ENCODE peak calls at places on chromosomes 5 and 9, in eight cellular contexts. One of them, this sample, is unnamed.
A peak's percentile ranks its signal among the peaks of the same experiment; 100 is the strongest.

GRCh38 chr5:9108156-9108555 is 437.7 kb downstream of the SEMA5A start:
- DNase-seq in tibial nerve: no peak
- DNase-seq in fibroblast of lung: peak; percentile 56
- DNase-seq in breast epithelium: no peak
- DNase-seq in sigmoid colon: no peak
- DNase-seq in body of pancreas: no peak
- DNase-seq in stomach: no peak
- DNase-seq in PC-9: no peak
- DNase-seq in this sample: no peak

GRCh38 chr9:96122756-96123155 is 179.2 kb downstream of the HSD17B3 start:
- DNase-seq in breast epithelium: no peak
- DNase-seq in sigmoid colon: no peak
- DNase-seq in body of pancreas: no peak
- DNase-seq in tibial nerve: no peak
- DNase-seq in fibroblast of lung: peak; percentile 88
- DNase-seq in stomach: no peak
- DNase-seq in PC-9: no peak
- DNase-seq in this sample: no peak

GRCh38 chr5:96905864-96906263 is 29.6 kb downstream of the ERAP2 start:
- DNase-seq in PC-9: no peak
- DNase-seq in stomach: no peak
- DNase-seq in tibial nerve: no peak
- DNase-seq in fibroblast of lung: no peak
- DNase-seq in body of pancreas: no peak
- DNase-seq in sigmoid colon: no peak
- DNase-seq in breast epithelium: no peak
- DNase-seq in this sample: no peak

GRCh38 chr9:3874472-3875370 is 348.9 kb upstream of the RFX3 start:
- DNase-seq in stomach: no peak
- DNase-seq in fibroblast of lung: no peak
- DNase-seq in body of pancreas: no peak
- DNase-seq in tibial nerve: no peak
- DNase-seq in PC-9: no peak
- DNase-seq in sigmoid colon: no peak
- DNase-seq in breast epithelium: no peak
- DNase-seq in this sample: no peak

GRCh38 chr5:124860271-124860670 is 113.8 kb upstream of the ZNF608 start:
- DNase-seq in tibial nerve: no peak
- DNase-seq in PC-9: no peak
- DNase-seq in body of pancreas: no peak
- DNase-seq in fibroblast of lung: no peak
- DNase-seq in breast epithelium: no peak
- DNase-seq in stomach: no peak
- DNase-seq in sigmoid colon: no peak
- DNase-seq in this sample: no peak

GRCh38 chr5:68433921-68434879 is 218.6 kb downstream of the PIK3R1 start:
- DNase-seq in fibroblast of lung: peak; percentile 84
- DNase-seq in body of pancreas: peak; percentile 84
- DNase-seq in tibial nerve: peak; percentile 47
- DNase-seq in sigmoid colon: peak; percentile 85
- DNase-seq in stomach: peak; percentile 85
- DNase-seq in PC-9: peak; percentile 96
- DNase-seq in breast epithelium: peak; percentile 97
- DNase-seq in this sample: peak; percentile 61

GRCh38 chr9:81028504-81028903 is 660.8 kb downstream of the TLE1 start:
- DNase-seq in fibroblast of lung: peak; percentile 87
- DNase-seq in stomach: no peak
- DNase-seq in PC-9: peak; percentile 31
- DNase-seq in sigmoid colon: no peak
- DNase-seq in tibial nerve: peak; percentile 9
- DNase-seq in body of pancreas: no peak
- DNase-seq in breast epithelium: no peak
- DNase-seq in this sample: no peak

GRCh38 chr5:115384587-115385375 is 88.3 kb upstream of the CCDC112 start:
- DNase-seq in fibroblast of lung: no peak
- DNase-seq in stomach: no peak
- DNase-seq in body of pancreas: no peak
- DNase-seq in breast epithelium: no peak
- DNase-seq in PC-9: no peak
- DNase-seq in tibial nerve: no peak
- DNase-seq in sigmoid colon: no peak
- DNase-seq in this sample: no peak

GRCh38 chr9:130300739-130301138 is 35.2 kb downstream of the HMCN2 start:
- DNase-seq in fibroblast of lung: no peak
- DNase-seq in sigmoid colon: no peak
- DNase-seq in stomach: no peak
- DNase-seq in PC-9: no peak
- DNase-seq in body of pancreas: no peak
- DNase-seq in tibial nerve: no peak
- DNase-seq in breast epithelium: no peak
- DNase-seq in this sample: no peak

GRCh38 chr9:134517069-134517680 is 124.4 kb upstream of the COL5A1 start:
- DNase-seq in tibial nerve: no peak
- DNase-seq in sigmoid colon: no peak
- DNase-seq in body of pancreas: no peak
- DNase-seq in PC-9: no peak
- DNase-seq in fibroblast of lung: no peak
- DNase-seq in stomach: peak; percentile 15
- DNase-seq in breast epithelium: no peak
- DNase-seq in this sample: no peak

GRCh38 chr9:127915801-127916664 is 808 bp downstream of the ST6GALNAC4 start:
- DNase-seq in sigmoid colon: no peak
- DNase-seq in tibial nerve: no peak
- DNase-seq in breast epithelium: no peak
- DNase-seq in fibroblast of lung: no peak
- DNase-seq in stomach: no peak
- DNase-seq in PC-9: no peak
- DNase-seq in body of pancreas: peak; percentile 72
- DNase-seq in this sample: no peak

GRCh38 chr5:137870647-137871339 is 3.1 kb downstream of the MYOT start:
- DNase-seq in breast epithelium: no peak
- DNase-seq in PC-9: no peak
- DNase-seq in fibroblast of lung: no peak
- DNase-seq in stomach: no peak
- DNase-seq in sigmoid colon: no peak
- DNase-seq in tibial nerve: no peak
- DNase-seq in body of pancreas: no peak
- DNase-seq in this sample: no peak

GRCh38 chr5:73596705-73597328 is 29.2 kb upstream of the ARHGEF28 start:
- DNase-seq in PC-9: no peak
- DNase-seq in sigmoid colon: no peak
- DNase-seq in stomach: no peak
- DNase-seq in breast epithelium: no peak
- DNase-seq in body of pancreas: peak; percentile 55
- DNase-seq in tibial nerve: peak; percentile 31
- DNase-seq in fibroblast of lung: peak; percentile 45
- DNase-seq in this sample: no peak
- H3K36me3 ChIP-seq in PC-9: no peaks in the 10 kb centered on the region
- H3K36me3 ChIP-seq in sigmoid colon: no peaks in the 10 kb centered on the region
- H3K36me3 ChIP-seq in stomach: no peaks in the 10 kb centered on the region
- H3K36me3 ChIP-seq in breast epithelium: no peaks in the 10 kb centered on the region
- H3K36me3 ChIP-seq in body of pancreas: no peaks in the 10 kb centered on the region
- H3K36me3 ChIP-seq in tibial nerve: no peaks in the 10 kb centered on the region
- H3K36me3 ChIP-seq in fibroblast of lung: no peaks in the 10 kb centered on the region
- H3K36me3 ChIP-seq in this sample: no peaks in the 10 kb centered on the region

GRCh38 chr9:109868222-109868621 is 88.2 kb downstream of the PALM2AKAP2 start:
- DNase-seq in fibroblast of lung: peak; percentile 27
- DNase-seq in breast epithelium: no peak
- DNase-seq in stomach: no peak
- DNase-seq in body of pancreas: no peak
- DNase-seq in PC-9: no peak
- DNase-seq in sigmoid colon: no peak
- DNase-seq in tibial nerve: no peak
- DNase-seq in this sample: no peak
- H3K4me3 ChIP-seq in fibroblast of lung: no peak overlapping the region
- H3K4me3 ChIP-seq in breast epithelium: no peak overlapping the region
- H3K4me3 ChIP-seq in stomach: no peak overlapping the region
- H3K4me3 ChIP-seq in body of pancreas: no peak overlapping the region
- H3K4me3 ChIP-seq in PC-9: no peak overlapping the region
- H3K4me3 ChIP-seq in sigmoid colon: no peak overlapping the region
- H3K4me3 ChIP-seq in tibial nerve: no peak overlapping the region
- H3K4me3 ChIP-seq in this sample: no peak overlapping the region

DNA sequence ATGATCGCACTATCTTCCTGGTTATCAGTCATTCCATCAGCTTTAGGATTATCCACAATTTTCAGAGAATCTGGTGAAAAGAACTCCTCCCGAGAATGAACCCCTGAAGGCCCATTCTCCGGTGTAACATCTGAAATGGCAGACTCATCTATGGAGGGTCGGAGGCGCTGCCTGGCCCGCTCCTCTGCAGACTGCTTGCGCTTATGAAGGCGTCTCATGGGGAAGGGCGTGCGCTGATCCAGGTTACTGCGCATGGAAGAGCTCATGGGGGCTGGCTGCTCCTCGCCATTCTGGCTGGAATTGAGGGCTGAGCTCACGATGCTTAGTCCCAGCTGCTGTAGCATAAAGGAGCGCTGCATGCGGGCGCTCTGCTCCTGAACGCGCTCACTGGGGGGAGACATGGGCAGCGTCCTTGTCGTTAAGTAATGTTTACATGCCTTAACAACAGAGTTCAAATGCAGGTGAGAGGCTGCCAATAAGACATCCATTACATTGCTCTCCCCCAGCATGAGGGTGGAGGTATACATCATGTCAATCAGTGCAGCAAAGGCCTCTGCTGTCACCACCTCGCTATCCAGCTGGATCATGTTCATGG is 19.4 kb downstream of the GRHPR start:
- DNase-seq in PC-9: no peak
- DNase-seq in breast epithelium: no peak
- DNase-seq in body of pancreas: no peak
- DNase-seq in fibroblast of lung: no peak
- DNase-seq in sigmoid colon: no peak
- DNase-seq in tibial nerve: no peak
- DNase-seq in stomach: no peak
- DNase-seq in this sample: no peak
- H3K36me3 ChIP-seq in PC-9: no peaks in the 10 kb centered on the region
- H3K36me3 ChIP-seq in breast epithelium: peaks cover 8% of the 10 kb centered on the region
- H3K36me3 ChIP-seq in body of pancreas: peaks cover 6% of the 10 kb centered on the region
- H3K36me3 ChIP-seq in fibroblast of lung: peaks cover 22% of the 10 kb centered on the region
- H3K36me3 ChIP-seq in sigmoid colon: peaks cover 17% of the 10 kb centered on the region
- H3K36me3 ChIP-seq in tibial nerve: peaks cover 13% of the 10 kb centered on the region
- H3K36me3 ChIP-seq in stomach: peaks cover 66% of the 10 kb centered on the region
- H3K36me3 ChIP-seq in this sample: peaks cover 84% of the 10 kb centered on the region

DNA sequence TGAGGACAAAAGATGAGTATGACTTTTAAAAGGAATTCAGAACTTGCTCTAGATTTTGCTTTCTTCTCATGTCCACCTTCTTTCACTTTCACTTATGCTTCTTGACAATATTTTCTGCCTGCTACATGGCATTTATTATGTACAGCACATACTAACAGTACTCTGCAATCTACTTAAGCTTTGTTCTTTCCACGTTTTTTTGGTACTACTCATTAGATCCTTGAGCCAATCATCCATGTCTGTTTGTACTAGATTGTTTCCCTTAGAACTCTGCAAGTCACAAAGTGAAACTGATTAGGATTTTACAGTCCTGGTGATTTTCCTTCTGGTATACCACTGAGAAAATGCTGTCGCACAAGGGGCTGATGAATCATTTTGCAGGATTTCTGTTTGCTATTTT is 78.3 kb downstream of the PARP8 start:
- DNase-seq in stomach: no peak
- DNase-seq in fibroblast of lung: peak; percentile 71
- DNase-seq in PC-9: no peak
- DNase-seq in tibial nerve: no peak
- DNase-seq in breast epithelium: no peak
- DNase-seq in sigmoid colon: no peak
- DNase-seq in body of pancreas: no peak
- DNase-seq in this sample: no peak
- H3K4me3 ChIP-seq in stomach: peak overlapping the region; percentile 27
- H3K4me3 ChIP-seq in fibroblast of lung: peak overlapping the region; percentile 39
- H3K4me3 ChIP-seq in PC-9: no peak overlapping the region
- H3K4me3 ChIP-seq in tibial nerve: peak overlapping the region; percentile 30
- H3K4me3 ChIP-seq in breast epithelium: peak overlapping the region; percentile 20
- H3K4me3 ChIP-seq in sigmoid colon: no peak overlapping the region
- H3K4me3 ChIP-seq in body of pancreas: no peak overlapping the region
- H3K4me3 ChIP-seq in this sample: no peak overlapping the region

DNA sequence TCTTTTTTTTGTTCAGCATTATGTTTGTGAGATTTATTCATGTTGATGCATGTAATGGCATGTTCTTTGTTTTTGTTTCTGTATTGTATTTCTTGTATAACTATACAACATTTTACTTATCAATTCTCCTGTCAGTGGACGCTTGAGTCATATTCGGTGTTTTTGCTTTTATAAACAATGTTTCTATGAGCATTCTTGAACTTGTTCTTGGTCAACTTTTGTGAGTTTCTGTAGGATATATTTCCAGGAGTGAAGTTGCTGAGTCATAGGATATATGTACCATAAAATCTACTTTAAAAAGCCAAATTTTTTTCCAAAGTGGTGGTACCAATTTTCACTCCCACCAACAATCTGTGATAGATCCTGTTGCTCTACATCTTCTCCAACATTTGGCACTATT is 104.8 kb downstream of the VCAN start:
- DNase-seq in fibroblast of lung: no peak
- DNase-seq in PC-9: no peak
- DNase-seq in stomach: no peak
- DNase-seq in body of pancreas: no peak
- DNase-seq in sigmoid colon: no peak
- DNase-seq in breast epithelium: no peak
- DNase-seq in tibial nerve: no peak
- DNase-seq in this sample: no peak
- H3K36me3 ChIP-seq in fibroblast of lung: peaks cover 2% of the 10 kb centered on the region
- H3K36me3 ChIP-seq in PC-9: no peaks in the 10 kb centered on the region
- H3K36me3 ChIP-seq in stomach: no peaks in the 10 kb centered on the region
- H3K36me3 ChIP-seq in body of pancreas: no peaks in the 10 kb centered on the region
- H3K36me3 ChIP-seq in sigmoid colon: no peaks in the 10 kb centered on the region
- H3K36me3 ChIP-seq in breast epithelium: no peaks in the 10 kb centered on the region
- H3K36me3 ChIP-seq in tibial nerve: no peaks in the 10 kb centered on the region
- H3K36me3 ChIP-seq in this sample: no peaks in the 10 kb centered on the region

DNA sequence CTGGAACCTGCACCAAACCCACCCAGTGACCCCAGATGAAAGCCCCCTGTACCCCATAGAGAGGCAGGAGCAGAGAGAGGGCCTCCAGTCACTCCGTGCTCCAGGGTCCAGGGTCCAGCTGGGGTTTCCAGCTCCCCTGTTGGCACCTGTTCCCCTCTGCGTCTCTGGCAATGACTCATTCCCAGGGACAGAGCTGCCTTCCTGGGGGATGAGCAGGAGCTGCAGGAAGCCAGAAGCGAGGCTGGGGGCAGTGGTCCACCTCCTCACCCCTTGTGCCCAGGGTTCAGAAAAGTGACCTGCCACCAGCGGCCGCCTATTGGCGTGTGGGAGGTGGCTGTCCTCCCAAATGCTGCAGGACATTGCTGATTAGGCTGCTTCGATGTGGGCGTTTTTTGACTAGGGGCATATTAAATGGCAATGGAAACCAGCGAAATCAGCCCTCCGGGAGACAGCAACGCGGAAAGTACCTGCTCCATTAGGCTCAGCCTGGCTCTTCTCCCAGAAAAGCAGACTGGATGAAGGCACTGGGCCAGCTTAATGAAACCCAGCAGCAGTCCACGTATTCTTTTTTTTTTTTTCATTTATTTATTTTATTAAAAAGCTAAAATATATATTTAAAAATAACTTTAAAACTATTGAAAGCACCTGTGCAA is 97.4 kb downstream of the DAP start:
- DNase-seq in tibial nerve: peak; percentile 39
- DNase-seq in PC-9: no peak
- DNase-seq in sigmoid colon: peak; percentile 55
- DNase-seq in breast epithelium: peak; percentile 35
- DNase-seq in fibroblast of lung: peak; percentile 41
- DNase-seq in stomach: peak; percentile 48
- DNase-seq in body of pancreas: peak; percentile 79
- DNase-seq in this sample: no peak
- H3K4me3 ChIP-seq in tibial nerve: no peak overlapping the region
- H3K4me3 ChIP-seq in PC-9: no peak overlapping the region
- H3K4me3 ChIP-seq in sigmoid colon: no peak overlapping the region
- H3K4me3 ChIP-seq in breast epithelium: no peak overlapping the region
- H3K4me3 ChIP-seq in fibroblast of lung: no peak overlapping the region
- H3K4me3 ChIP-seq in stomach: no peak overlapping the region
- H3K4me3 ChIP-seq in body of pancreas: no peak overlapping the region
- H3K4me3 ChIP-seq in this sample: no peak overlapping the region